ENCODE peak calls at places on chromosomes 3 and 15, in eight cellular contexts. N is HCT116, T is GM12878, W is upper lobe of left lung, F is Panc1, X is K562, E is HepG2, B is GM23338. C is an unnamed sample. For H3K4me1, the result is how much of the 10 kb centered on the place peaks cover.

GRCh38 chr3:98333989-98334606 is 19.6 kb upstream of the OR5K4 start:
- ATAC-seq in B (no peak), X (no peak), N (peak), E (no peak), T (no peak), W (no peak), F (no peak), C (no peak)

GRCh38 chr3:122310361-122310760 is 14.7 kb upstream of the CSTA start:
- ATAC-seq in E (no peak), N (no peak), W (no peak), T (no peak), F (no peak), X (no peak), B (no peak), C (no peak)

GRCh38 chr15:41417812-41418211 is 917 bp downstream of the RTF1 start:
- ATAC-seq in E (peak), F (no peak), N (no peak), W (no peak), X (peak), B (peak), T (peak), C (no peak)

GRCh38 chr3:134427400-134428111 is 53.3 kb upstream of the AMOTL2 start:
- ATAC-seq in X (no peak), W (peak), N (peak), T (no peak), E (peak), B (no peak), F (peak), C (peak)

GRCh38 chr3:177335728-177336127 is 138.4 kb upstream of the TBL1XR1 start:
- ATAC-seq in E (no peak), F (no peak), B (no peak), T (no peak), N (no peak), X (no peak), W (no peak), C (no peak)

GRCh38 chr3:16372362-16373269 is 107.6 kb downstream of the OXNAD1 start:
- ATAC-seq in X (no peak), N (no peak), B (no peak), E (no peak), F (no peak), W (peak), T (peak), C (no peak)

GRCh38 chr3:7489417-7489816 is 628.5 kb downstream of the GRM7 start:
- ATAC-seq in T (no peak), E (no peak), N (no peak), X (no peak), F (no peak), W (no peak), B (no peak), C (no peak)

GRCh38 chr3:141114816-141115458 is 63.8 kb downstream of the SPSB4 start:
- ATAC-seq in W (peak), X (peak), T (peak), F (peak), N (peak), B (peak), E (peak), C (peak)

GRCh38 chr3:69179740-69180372 is 57.5 kb upstream of the LMOD3 start:
- ATAC-seq in F (no peak), T (no peak), E (peak), B (no peak), X (no peak), W (no peak), N (no peak), C (no peak)

GRCh38 chr3:187902041-187902471 is 156.8 kb upstream of the BCL6 start:
- ATAC-seq in W (no peak), F (no peak), B (no peak), N (no peak), E (no peak), T (peak), X (no peak), C (no peak)

GRCh38 chr3:143445118-143445517 is 325.5 kb downstream of the CHST2 start:
- ATAC-seq in W (no peak), B (no peak), E (no peak), F (no peak), N (no peak), X (no peak), T (peak), C (no peak)

GRCh38 chr3:179688847-179689246 is 36.0 kb downstream of the USP13 start:
- ATAC-seq in E (no peak), W (no peak), N (no peak), X (no peak), T (no peak), B (no peak), F (peak), C (no peak)

GRCh38 chr3:185637388-185637787 is 51.3 kb downstream of the SENP2 start:
- ATAC-seq in E (peak), B (no peak), W (no peak), X (peak), N (peak), F (peak), T (no peak), C (no peak)

GRCh38 chr3:31981206-31982181 is at the start of the genes OSBPL10 and ZNF860:
- ATAC-seq in T (peak), N (peak), X (peak), F (peak), W (peak), E (peak), B (peak), C (peak)

GRCh38 chr3:30667250-30667585 is 60.8 kb downstream of the TGFBR2 start:
- ATAC-seq in T (no peak), W (no peak), E (no peak), B (peak), N (peak), X (no peak), F (no peak), C (no peak)

GRCh38 chr15:27328616-27329015 is 357.6 kb downstream of the GABRG3 start:
- ATAC-seq in B (peak), N (no peak), T (no peak), W (no peak), X (no peak), F (no peak), E (no peak), C (no peak)

GRCh38 chr3:94331831-94332230 is 269.0 kb downstream of the NSUN3 start:
- ATAC-seq in E (no peak), B (no peak), T (no peak), N (no peak), F (no peak), X (no peak), W (no peak), C (no peak)

GRCh38 chr15:100553468-100553867 is 24.7 kb upstream of the CERS3 start:
- ATAC-seq in B (no peak), X (no peak), W (no peak), T (no peak), N (no peak), F (no peak), E (no peak), C (no peak)

DNA sequence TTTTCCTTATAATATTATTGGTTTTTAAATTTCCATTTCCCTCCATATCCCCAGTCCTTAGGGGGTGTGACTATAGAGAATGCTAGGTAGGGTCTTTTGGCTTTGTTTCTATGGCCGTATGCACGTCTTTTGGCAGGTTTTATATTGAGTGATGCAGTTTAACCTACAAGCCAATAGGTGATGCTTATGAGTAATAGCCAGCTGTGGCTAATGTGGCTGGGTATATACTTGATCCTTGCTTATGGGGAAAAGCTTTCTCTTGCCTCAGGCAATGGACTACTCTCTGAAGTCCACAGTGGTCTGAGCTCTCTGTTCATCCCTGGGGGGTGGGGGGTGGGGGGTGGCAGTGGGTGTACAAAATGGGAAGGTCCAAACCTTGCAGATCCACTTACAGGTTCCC is 223.9 kb downstream of the MFSD1 start:
- ATAC-seq in F (no peak), T (no peak), B (no peak), E (no peak), W (no peak), X (no peak), N (no peak), C (no peak)
- TF ChIP-seq POLR2AphosphoS5 in F (no peak), T (no peak), B (no peak), E (no peak), W (no peak), X (no peak), N (no peak), C (no peak)

DNA sequence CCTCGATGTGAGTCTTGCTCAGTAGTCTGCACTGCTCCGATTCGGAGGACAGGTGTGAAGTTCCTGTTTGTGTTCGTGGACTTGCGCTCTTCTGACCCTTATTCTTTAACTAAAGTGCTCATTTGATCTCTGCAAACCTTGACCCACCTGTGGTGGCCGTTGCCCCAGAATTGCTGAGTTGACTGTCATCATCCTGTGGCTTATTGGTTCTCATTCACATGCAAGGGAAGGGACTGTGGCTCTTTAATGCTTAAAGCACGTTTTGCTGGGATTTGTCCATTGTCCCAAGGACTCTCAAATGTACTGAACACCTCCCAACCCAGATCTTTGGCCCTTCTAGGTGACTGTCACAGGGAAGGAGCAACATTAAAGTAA is 13.4 kb downstream of the SYNM start:
- ATAC-seq in B (no peak), T (no peak), N (no peak), W (no peak), E (no peak), F (no peak), X (no peak), C (no peak)
- H3K4me1 ChIP-seq in B (under half), T (under half), N (under half), W (under half), E (under half), F (under half), X (under half), C (under half)

DNA sequence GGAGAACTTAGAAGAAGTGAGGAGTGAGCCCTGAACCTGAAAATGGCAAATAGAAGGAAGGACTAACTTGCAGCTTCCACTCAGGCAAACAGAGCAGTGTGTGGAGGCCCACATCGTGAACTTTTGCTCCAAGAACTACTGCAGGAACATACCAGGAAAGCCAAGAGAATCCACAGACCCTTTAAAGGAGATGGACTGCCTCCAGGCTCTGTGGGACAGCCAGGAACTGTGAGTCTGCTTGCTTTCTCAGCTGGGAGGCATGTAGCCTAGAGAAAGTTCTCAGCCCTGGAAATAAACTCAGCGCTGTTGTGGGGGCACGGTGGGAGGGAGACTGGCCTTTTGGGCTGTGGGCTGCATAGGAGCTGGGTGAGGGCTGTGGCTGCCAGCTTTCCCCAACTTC is 93.0 kb downstream of the SNRK start:
- ATAC-seq in W (no peak), E (no peak), X (no peak), T (no peak), N (no peak), B (peak), F (no peak), C (peak)
- TF ChIP-seq POLR2AphosphoS5 in W (no peak), E (no peak), X (no peak), T (no peak), N (no peak), B (no peak), F (no peak), C (peak)

GRCh38 chr3:46944191-46944590 is 32.4 kb downstream of the CCDC12 start:
- ATAC-seq in N (peak), B (peak), W (no peak), F (peak), X (peak), T (no peak), E (peak), C (no peak)

GRCh38 chr3:46946856-46947544 is 29.5 kb downstream of the CCDC12 start:
- ATAC-seq in E (no peak), B (no peak), X (peak), T (peak), N (peak), F (peak), W (no peak), C (no peak)

GRCh38 chr3:46947545-46947899 is 29.0 kb downstream of the CCDC12 start:
- ATAC-seq in F (peak), E (no peak), W (no peak), X (no peak), B (no peak), N (no peak), T (peak), C (no peak)

GRCh38 chr3:46947981-46948791 is 28.4 kb downstream of the CCDC12 start:
- ATAC-seq in E (peak), F (peak), N (peak), T (no peak), W (peak), X (peak), B (no peak), C (peak)

DNA sequence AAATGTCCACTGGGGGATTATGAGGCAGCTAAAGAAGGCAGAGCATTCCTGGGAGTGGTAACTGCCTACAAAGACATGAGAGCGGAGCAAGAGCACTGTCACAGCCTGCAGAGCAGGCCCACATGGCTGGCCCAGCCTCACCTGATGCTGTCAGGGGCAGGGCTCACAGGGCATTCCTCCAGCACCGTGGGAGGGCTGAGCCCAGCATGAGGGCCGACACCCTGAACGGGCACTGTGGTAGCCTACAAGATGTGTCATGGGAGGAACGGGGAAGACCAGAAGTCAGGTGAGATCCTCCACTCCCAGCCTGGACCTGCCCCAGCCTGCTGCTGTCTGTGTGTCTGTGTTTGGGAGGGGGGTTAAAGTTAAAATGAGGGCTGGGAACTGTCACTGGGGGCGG is 30.1 kb downstream of the CCDC12 start:
- ATAC-seq in E (no peak), X (no peak), T (no peak), F (no peak), W (no peak), N (peak), B (peak), C (no peak)
- H3K4me1 ChIP-seq in E (half or more), X (half or more), T (under half), F (half or more), W (half or more), N (half or more), B (under half), C (under half)

GRCh38 chr3:156471431-156471830 is 83.5 kb downstream of the SSR3 start:
- ATAC-seq in W (no peak), B (no peak), F (no peak), E (no peak), X (no peak), N (no peak), T (no peak), C (no peak)

GRCh38 chr3:156474560-156475389 is 80.1 kb downstream of the SSR3 start:
- ATAC-seq in E (no peak), X (peak), N (peak), B (peak), T (peak), F (no peak), W (no peak), C (no peak)

GRCh38 chr3:156473341-156473740 is 81.6 kb downstream of the SSR3 start:
- ATAC-seq in B (no peak), N (no peak), W (no peak), E (no peak), F (no peak), T (no peak), X (no peak), C (no peak)

GRCh38 chr3:156469456-156469855 is 85.5 kb downstream of the SSR3 start:
- ATAC-seq in T (no peak), E (no peak), N (no peak), W (no peak), B (no peak), F (no peak), X (no peak), C (no peak)

GRCh38 chr3:156472150-156472549 is 82.8 kb downstream of the SSR3 start:
- ATAC-seq in B (no peak), E (no peak), T (peak), X (peak), F (peak), N (peak), W (no peak), C (no peak)
- TF ChIP-seq POLR2AphosphoS5 in B (no peak), E (no peak), T (no peak), X (no peak), F (no peak), N (no peak), W (no peak), C (no peak)

DNA sequence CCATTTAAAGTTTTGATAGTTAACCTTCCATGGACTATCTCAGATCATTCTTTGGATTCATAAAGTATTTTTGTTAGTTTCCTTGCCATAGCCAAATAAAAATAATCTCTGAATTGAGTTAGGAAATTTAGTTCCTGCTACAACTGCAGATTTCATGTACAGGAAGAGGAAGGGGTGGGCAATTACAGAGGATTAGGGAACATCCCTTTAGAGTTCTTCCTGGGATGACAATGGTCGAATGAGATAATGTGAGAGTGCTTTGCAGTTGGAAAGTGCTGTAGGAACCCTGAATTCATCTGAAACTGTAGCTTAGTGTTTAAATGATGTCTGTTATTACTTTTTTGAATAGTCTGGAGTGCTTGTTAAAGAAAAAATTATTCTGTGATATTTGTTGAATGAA is 137.0 kb downstream of the FNDC3B start:
- ATAC-seq in T (no peak), W (peak), X (no peak), B (no peak), E (no peak), N (no peak), F (no peak), C (no peak)
- H3K4me1 ChIP-seq in T (under half), W (under half), X (under half), B (under half), E (half or more), N (under half), F (half or more), C (under half)